ENCODE peak calls at places on chromosomes 16 and 17, in ten cellular contexts. N is psoas muscle, O is mesothelial cell of epicardium, H is amniotic stem cell, Z is glomerular endothelial cell, T is memory B cell, U is glutamatergic neuron, P is vagina, M is T47D, F is right lobe of liver. G is an unnamed sample.

GRCh38 chr16:24497405-24497804 is 42.0 kb upstream of the RBBP6 start:
- DNase-seq in N (no peak), M (peak; percentile 26), U (no peak), Z (no peak), F (no peak), P (no peak), O (no peak), H (no peak), T (no peak), G (no peak)

GRCh38 chr16:46607529-46607928 is 13.7 kb downstream of the SHCBP1 start:
- DNase-seq in P (no peak), H (peak; percentile 5), O (no peak), T (no peak), M (peak; percentile 60), U (no peak), N (no peak), Z (peak; percentile 45), F (no peak), G (no peak)

GRCh38 chr17:59757043-59757824 is 49.8 kb downstream of the VMP1 start:
- DNase-seq in T (no peak), H (no peak), F (no peak), N (no peak), P (no peak), U (no peak), M (no peak), O (no peak), Z (no peak), G (no peak)

GRCh38 chr16:29858149-29858899 is 4.7 kb downstream of the CDIPT start:
- DNase-seq in M (no peak), N (no peak), F (peak; percentile 72), H (no peak), P (no peak), O (no peak), U (no peak), T (no peak), Z (no peak), G (no peak)

GRCh38 chr17:3955373-3955978 is 8.8 kb downstream of the ATP2A3 start:
- DNase-seq in P (no peak), M (no peak), U (no peak), F (no peak), Z (no peak), N (no peak), O (no peak), H (no peak), T (no peak), G (no peak)

GRCh38 chr16:88770459-88771293 is 14.3 kb downstream of the PIEZO1 start:
- DNase-seq in P (no peak), T (no peak), O (peak; percentile 78), N (peak; percentile 68), M (peak; percentile 94), U (no peak), H (no peak), F (peak; percentile 55), Z (no peak), G (peak; percentile 87)

GRCh38 chr16:49652441-49653175 is 203.3 kb downstream of the ZNF423 start:
- DNase-seq in P (no peak), N (peak; percentile 69), F (no peak), H (peak; percentile 67), T (no peak), Z (no peak), O (no peak), U (no peak), M (no peak), G (peak; percentile 39)

GRCh38 chr17:79803997-79804855 is 7.3 kb upstream of the CBX8 start:
- DNase-seq in F (no peak), Z (no peak), O (peak; percentile 53), N (no peak), H (no peak), T (peak; percentile 52), M (peak; percentile 67), P (no peak), U (peak; percentile 42), G (no peak)

GRCh38 chr16:56547120-56547948 is 17.5 kb upstream of the MT4 start:
- DNase-seq in U (no peak), F (no peak), M (no peak), P (peak; percentile 91), N (no peak), O (no peak), T (no peak), H (no peak), Z (no peak), G (no peak)

GRCh38 chr17:80872999-80873951 is 118.4 kb upstream of the CHMP6 start:
- DNase-seq in Z (no peak), P (no peak), T (no peak), O (no peak), M (peak; percentile 26), N (peak; percentile 65), U (no peak), H (peak; percentile 42), F (peak; percentile 43), G (peak; percentile 44)

GRCh38 chr16:27169511-27170071 is 33.7 kb upstream of the KDM8 start:
- DNase-seq in H (no peak), N (no peak), T (no peak), M (peak; percentile 76), O (no peak), P (no peak), Z (no peak), F (no peak), U (no peak), G (no peak)

GRCh38 chr16:47523342-47524006 is 62.3 kb downstream of the PHKB start:
- DNase-seq in T (peak; percentile 13), M (peak; percentile 9), Z (peak; percentile 10), N (no peak), H (no peak), O (no peak), F (no peak), U (no peak), P (no peak), G (no peak)

GRCh38 chr16:80803341-80804060 is 897 bp downstream of the CDYL2 start:
- DNase-seq in H (no peak), F (peak; percentile 61), M (peak; percentile 51), Z (no peak), N (peak; percentile 11), P (no peak), T (peak; percentile 65), U (peak; percentile 75), O (peak; percentile 43), G (peak; percentile 63)

GRCh38 chr17:4796550-4796915 is 569 bp downstream of the PSMB6 start:
- DNase-seq in U (peak; percentile 69), T (no peak), Z (no peak), F (no peak), M (no peak), H (no peak), P (no peak), O (no peak), N (peak; percentile 37), G (no peak)

GRCh38 chr17:47741109-47741792 is 8.2 kb downstream of the TBX21 start:
- DNase-seq in P (no peak), U (no peak), O (peak; percentile 31), F (no peak), N (no peak), Z (no peak), H (no peak), M (no peak), T (no peak), G (no peak)

GRCh38 chr17:44623070-44623725 is 33.1 kb upstream of the MEIOC start:
- DNase-seq in M (peak; percentile 64), T (no peak), H (no peak), Z (no peak), N (no peak), F (no peak), U (no peak), O (no peak), P (no peak), G (no peak)

GRCh38 chr17:17325228-17325627 is 22.1 kb downstream of the NT5M start:
- DNase-seq in Z (no peak), H (no peak), T (no peak), F (no peak), P (no peak), U (no peak), O (no peak), M (no peak), N (no peak), G (peak; percentile 34)

GRCh38 chr17:68087851-68088250 is 52.3 kb downstream of the KPNA2 start:
- DNase-seq in N (no peak), H (no peak), F (no peak), P (no peak), U (no peak), M (no peak), O (no peak), T (no peak), Z (no peak), G (no peak)

GRCh38 chr16:68229431-68230175 is 6.3 kb downstream of the ESRP2 start:
- DNase-seq in U (no peak), T (peak; percentile 55), H (peak; percentile 22), P (no peak), M (peak; percentile 75), F (peak; percentile 53), Z (no peak), N (no peak), O (peak; percentile 60), G (no peak)

GRCh38 chr17:37519241-37519985 is 29.7 kb downstream of the DUSP14 start:
- DNase-seq in T (no peak), H (no peak), U (no peak), M (no peak), P (no peak), F (no peak), O (no peak), N (no peak), Z (no peak), G (no peak)

GRCh38 chr17:41396340-41396739 is 1.1 kb downstream of the KRT31 start:
- DNase-seq in P (no peak), T (no peak), H (no peak), N (no peak), F (no peak), M (no peak), O (no peak), U (no peak), Z (no peak), G (no peak)

GRCh38 chr17:27588354-27588753 is 42.6 kb upstream of the LGALS9 start:
- DNase-seq in O (no peak), N (no peak), H (no peak), P (no peak), M (no peak), U (no peak), Z (no peak), F (peak; percentile 53), T (no peak), G (no peak)

GRCh38 chr17:913207-913606 is 66.4 kb downstream of the NXN start:
- DNase-seq in T (no peak), P (no peak), H (no peak), O (no peak), N (no peak), M (no peak), U (no peak), F (no peak), Z (no peak), G (no peak)